ENCODE peak calls at places on chromosomes 2 and 18, in eight cellular contexts. One of them, this sample, is unnamed.

GRCh38 chr2:152245653-152246052 is 70.1 kb upstream of the STAM2 start:
- DNase-seq in Peyer's patch: no peak
- DNase-seq in suprapubic skin: no peak
- DNase-seq in heart right ventricle: no peak
- DNase-seq in right atrium auricular region: no peak
- DNase-seq in left ventricle myocardium inferior: no peak
- DNase-seq in SK-N-SH: no peak
- DNase-seq in right cardiac atrium: no peak
- DNase-seq in this sample: no peak

GRCh38 chr2:25381502-25381901 is 39.8 kb upstream of the DNMT3A start:
- DNase-seq in SK-N-SH: no peak
- DNase-seq in right atrium auricular region: no peak
- DNase-seq in heart right ventricle: no peak
- DNase-seq in right cardiac atrium: no peak
- DNase-seq in left ventricle myocardium inferior: no peak
- DNase-seq in suprapubic skin: peak; percentile 67
- DNase-seq in Peyer's patch: no peak
- DNase-seq in this sample: no peak

GRCh38 chr2:122543815-122544214 is 788.4 kb downstream of the TSN start:
- DNase-seq in right cardiac atrium: no peak
- DNase-seq in Peyer's patch: no peak
- DNase-seq in right atrium auricular region: no peak
- DNase-seq in heart right ventricle: no peak
- DNase-seq in SK-N-SH: no peak
- DNase-seq in left ventricle myocardium inferior: no peak
- DNase-seq in suprapubic skin: no peak
- DNase-seq in this sample: no peak

GRCh38 chr18:903703-904102 is 968 bp upstream of the ADCYAP1 start:
- DNase-seq in Peyer's patch: no peak
- DNase-seq in right cardiac atrium: peak; percentile 80
- DNase-seq in right atrium auricular region: no peak
- DNase-seq in heart right ventricle: peak; percentile 47
- DNase-seq in left ventricle myocardium inferior: peak; percentile 41
- DNase-seq in suprapubic skin: no peak
- DNase-seq in SK-N-SH: no peak
- DNase-seq in this sample: no peak

GRCh38 chr2:196983934-196984333 is 57.4 kb upstream of the PGAP1 start:
- DNase-seq in heart right ventricle: no peak
- DNase-seq in Peyer's patch: no peak
- DNase-seq in suprapubic skin: no peak
- DNase-seq in right atrium auricular region: no peak
- DNase-seq in left ventricle myocardium inferior: no peak
- DNase-seq in right cardiac atrium: peak; percentile 49
- DNase-seq in SK-N-SH: no peak
- DNase-seq in this sample: no peak

GRCh38 chr2:196500686-196501431 is 138.7 kb upstream of the CCDC150 start:
- DNase-seq in SK-N-SH: no peak
- DNase-seq in right atrium auricular region: no peak
- DNase-seq in Peyer's patch: no peak
- DNase-seq in suprapubic skin: no peak
- DNase-seq in left ventricle myocardium inferior: no peak
- DNase-seq in right cardiac atrium: no peak
- DNase-seq in heart right ventricle: no peak
- DNase-seq in this sample: no peak

GRCh38 chr18:40452599-40452998 is 1502.4 kb upstream of the PIK3C3 start:
- DNase-seq in right atrium auricular region: no peak
- DNase-seq in Peyer's patch: no peak
- DNase-seq in left ventricle myocardium inferior: no peak
- DNase-seq in heart right ventricle: no peak
- DNase-seq in SK-N-SH: no peak
- DNase-seq in suprapubic skin: no peak
- DNase-seq in right cardiac atrium: no peak
- DNase-seq in this sample: no peak

GRCh38 chr2:71340176-71340575 is 8.6 kb downstream of the ZNF638 start:
- DNase-seq in SK-N-SH: no peak
- DNase-seq in suprapubic skin: no peak
- DNase-seq in Peyer's patch: no peak
- DNase-seq in right cardiac atrium: no peak
- DNase-seq in heart right ventricle: no peak
- DNase-seq in right atrium auricular region: no peak
- DNase-seq in left ventricle myocardium inferior: no peak
- DNase-seq in this sample: no peak

DNA sequence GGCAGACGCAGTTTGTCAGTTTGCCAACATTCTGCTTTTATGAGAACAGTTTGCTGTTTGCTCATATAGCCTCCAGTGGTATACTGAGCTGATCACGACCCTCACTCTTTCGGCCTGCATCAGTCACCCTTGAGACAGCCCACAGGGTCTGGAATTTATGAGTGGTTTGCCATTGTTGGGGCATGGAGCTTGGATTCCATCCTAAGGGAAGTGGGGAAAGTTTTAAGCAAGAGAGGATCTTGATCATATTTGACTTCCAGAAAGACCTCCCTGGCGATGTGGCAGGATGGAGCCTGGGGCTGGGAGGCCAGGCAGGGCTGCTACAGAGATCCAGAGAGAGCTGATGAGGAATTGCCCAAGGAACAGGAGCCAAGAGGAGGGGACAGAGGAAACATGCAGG is 27.4 kb upstream of the GPR17 start:
- DNase-seq in suprapubic skin: peak; percentile 40
- DNase-seq in SK-N-SH: peak; percentile 15
- DNase-seq in left ventricle myocardium inferior: no peak
- DNase-seq in right atrium auricular region: no peak
- DNase-seq in Peyer's patch: no peak
- DNase-seq in right cardiac atrium: no peak
- DNase-seq in heart right ventricle: no peak
- DNase-seq in this sample: no peak
- H3K27ac ChIP-seq in suprapubic skin: no peak overlapping the region
- H3K27ac ChIP-seq in SK-N-SH: no peak overlapping the region
- H3K27ac ChIP-seq in left ventricle myocardium inferior: no peak overlapping the region
- H3K27ac ChIP-seq in right atrium auricular region: no peak overlapping the region
- H3K27ac ChIP-seq in Peyer's patch: no peak overlapping the region
- H3K27ac ChIP-seq in right cardiac atrium: no peak overlapping the region
- H3K27ac ChIP-seq in heart right ventricle: no peak overlapping the region
- H3K27ac ChIP-seq in this sample: no peak overlapping the region

DNA sequence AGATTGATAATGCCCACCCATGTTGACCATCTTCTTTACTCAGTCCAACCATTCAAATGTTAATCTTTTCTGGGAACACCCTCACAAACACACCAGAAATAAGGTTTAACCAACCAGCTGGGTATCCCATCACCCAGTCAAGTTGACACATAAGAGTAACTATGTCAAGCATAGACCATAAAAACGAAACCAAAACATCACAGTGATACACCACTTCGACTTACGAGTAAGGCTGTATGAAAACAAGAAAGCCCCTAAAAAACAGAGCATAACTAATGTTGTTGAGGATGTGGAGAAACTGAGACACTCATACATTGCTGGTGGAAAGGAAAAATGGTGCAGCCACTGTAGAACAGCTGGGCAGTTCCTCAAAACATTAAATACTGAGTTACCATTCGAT is 57.4 kb downstream of the SLC35F5 start:
- DNase-seq in left ventricle myocardium inferior: no peak
- DNase-seq in SK-N-SH: no peak
- DNase-seq in suprapubic skin: no peak
- DNase-seq in right atrium auricular region: no peak
- DNase-seq in Peyer's patch: no peak
- DNase-seq in right cardiac atrium: no peak
- DNase-seq in heart right ventricle: no peak
- DNase-seq in this sample: no peak
- H3K4me3 ChIP-seq in left ventricle myocardium inferior: peak overlapping the region; percentile 46
- H3K4me3 ChIP-seq in SK-N-SH: no peak overlapping the region
- H3K4me3 ChIP-seq in suprapubic skin: no peak overlapping the region
- H3K4me3 ChIP-seq in right atrium auricular region: no peak overlapping the region
- H3K4me3 ChIP-seq in Peyer's patch: no peak overlapping the region
- H3K4me3 ChIP-seq in right cardiac atrium: no peak overlapping the region
- H3K4me3 ChIP-seq in heart right ventricle: no peak overlapping the region
- H3K4me3 ChIP-seq in this sample: peak overlapping the region; percentile 47

GRCh38 chr2:69564604-69565003 is 78.9 kb downstream of the AAK1 start:
- DNase-seq in left ventricle myocardium inferior: no peak
- DNase-seq in SK-N-SH: no peak
- DNase-seq in Peyer's patch: no peak
- DNase-seq in right atrium auricular region: no peak
- DNase-seq in right cardiac atrium: no peak
- DNase-seq in suprapubic skin: no peak
- DNase-seq in heart right ventricle: no peak
- DNase-seq in this sample: no peak

GRCh38 chr2:69559696-69560482 is 83.7 kb downstream of the AAK1 start:
- DNase-seq in SK-N-SH: peak; percentile 44
- DNase-seq in suprapubic skin: no peak
- DNase-seq in Peyer's patch: no peak
- DNase-seq in heart right ventricle: no peak
- DNase-seq in right cardiac atrium: no peak
- DNase-seq in left ventricle myocardium inferior: no peak
- DNase-seq in right atrium auricular region: no peak
- DNase-seq in this sample: no peak

GRCh38 chr2:69561041-69561550 is 82.4 kb downstream of the AAK1 start:
- DNase-seq in heart right ventricle: no peak
- DNase-seq in suprapubic skin: no peak
- DNase-seq in SK-N-SH: no peak
- DNase-seq in Peyer's patch: no peak
- DNase-seq in right atrium auricular region: no peak
- DNase-seq in right cardiac atrium: no peak
- DNase-seq in left ventricle myocardium inferior: no peak
- DNase-seq in this sample: no peak

GRCh38 chr2:69565431-69565839 is 78.1 kb downstream of the AAK1 start:
- DNase-seq in suprapubic skin: no peak
- DNase-seq in left ventricle myocardium inferior: peak; percentile 51
- DNase-seq in right atrium auricular region: no peak
- DNase-seq in right cardiac atrium: peak; percentile 80
- DNase-seq in SK-N-SH: peak; percentile 65
- DNase-seq in heart right ventricle: peak; percentile 58
- DNase-seq in Peyer's patch: peak; percentile 58
- DNase-seq in this sample: peak; percentile 71

GRCh38 chr2:69563021-69563420 is 80.5 kb downstream of the AAK1 start:
- DNase-seq in left ventricle myocardium inferior: no peak
- DNase-seq in suprapubic skin: no peak
- DNase-seq in Peyer's patch: no peak
- DNase-seq in right atrium auricular region: no peak
- DNase-seq in SK-N-SH: no peak
- DNase-seq in heart right ventricle: no peak
- DNase-seq in right cardiac atrium: no peak
- DNase-seq in this sample: no peak
- H3K27ac ChIP-seq in left ventricle myocardium inferior: no peak overlapping the region
- H3K27ac ChIP-seq in suprapubic skin: no peak overlapping the region
- H3K27ac ChIP-seq in Peyer's patch: no peak overlapping the region
- H3K27ac ChIP-seq in right atrium auricular region: no peak overlapping the region
- H3K27ac ChIP-seq in SK-N-SH: no peak overlapping the region
- H3K27ac ChIP-seq in heart right ventricle: no peak overlapping the region
- H3K27ac ChIP-seq in right cardiac atrium: no peak overlapping the region
- H3K27ac ChIP-seq in this sample: no peak overlapping the region

GRCh38 chr2:217857624-217858506 is 144.9 kb downstream of the TNS1 start:
- DNase-seq in right atrium auricular region: no peak
- DNase-seq in Peyer's patch: no peak
- DNase-seq in heart right ventricle: peak; percentile 76
- DNase-seq in suprapubic skin: no peak
- DNase-seq in left ventricle myocardium inferior: peak; percentile 71
- DNase-seq in SK-N-SH: peak; percentile 49
- DNase-seq in right cardiac atrium: peak; percentile 77
- DNase-seq in this sample: no peak
- H3K4me3 ChIP-seq in right atrium auricular region: peak overlapping the region; percentile 34
- H3K4me3 ChIP-seq in Peyer's patch: no peak overlapping the region
- H3K4me3 ChIP-seq in heart right ventricle: peak overlapping the region; percentile 14
- H3K4me3 ChIP-seq in suprapubic skin: peak overlapping the region; percentile 19
- H3K4me3 ChIP-seq in left ventricle myocardium inferior: peak overlapping the region; percentile 72
- H3K4me3 ChIP-seq in SK-N-SH: no peak overlapping the region
- H3K4me3 ChIP-seq in right cardiac atrium: peak overlapping the region; percentile 21
- H3K4me3 ChIP-seq in this sample: no peak overlapping the region

DNA sequence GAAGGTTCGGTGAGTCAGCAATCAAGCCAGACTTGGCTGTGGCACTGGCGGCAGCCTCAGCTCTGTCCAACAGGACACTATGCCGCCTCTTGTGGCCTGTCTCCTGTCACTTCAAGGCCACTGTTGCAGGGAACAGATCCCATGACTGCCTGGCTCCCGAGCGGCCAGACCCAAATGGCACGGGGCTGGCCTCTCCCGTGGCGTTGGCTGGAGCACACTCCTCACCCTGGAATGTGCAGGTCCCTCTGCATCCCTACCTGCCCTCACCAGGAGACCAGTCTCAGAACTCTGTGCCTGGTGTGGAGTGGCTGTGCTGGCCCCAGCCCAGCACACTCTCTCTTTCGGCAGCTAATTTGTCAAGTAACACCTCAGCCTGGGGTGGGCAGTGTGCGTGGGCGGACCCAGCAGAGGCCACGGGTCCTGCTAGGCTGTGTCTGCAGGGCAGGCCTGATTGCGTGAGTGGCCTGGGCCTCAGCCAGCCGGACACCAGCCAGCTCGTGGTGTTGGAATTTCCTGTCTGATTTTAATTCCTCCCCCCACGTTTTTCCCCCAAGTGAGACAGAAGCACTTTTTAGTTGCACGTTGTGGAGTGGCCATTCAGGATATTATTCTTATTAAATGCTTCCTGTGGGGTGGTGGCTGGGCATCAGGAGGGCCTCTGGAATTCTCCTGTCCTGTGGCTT is 179.3 kb downstream of the GLI2 start:
- DNase-seq in right cardiac atrium: peak; percentile 96
- DNase-seq in SK-N-SH: no peak
- DNase-seq in Peyer's patch: no peak
- DNase-seq in suprapubic skin: peak; percentile 89
- DNase-seq in right atrium auricular region: peak; percentile 92
- DNase-seq in heart right ventricle: peak; percentile 84
- DNase-seq in left ventricle myocardium inferior: peak; percentile 86
- DNase-seq in this sample: no peak
- H3K27ac ChIP-seq in right cardiac atrium: peak overlapping the region; percentile 61
- H3K27ac ChIP-seq in SK-N-SH: peak overlapping the region; percentile 79
- H3K27ac ChIP-seq in Peyer's patch: no peak overlapping the region
- H3K27ac ChIP-seq in suprapubic skin: no peak overlapping the region
- H3K27ac ChIP-seq in right atrium auricular region: peak overlapping the region; percentile 84
- H3K27ac ChIP-seq in heart right ventricle: peak overlapping the region; percentile 21
- H3K27ac ChIP-seq in left ventricle myocardium inferior: peak overlapping the region; percentile 83
- H3K27ac ChIP-seq in this sample: no peak overlapping the region

This sample was measured in CD4-positive, CD25-positive, alpha-beta regulatory T cell.